ENCODE peak calls at places on chromosomes 16 and 17, in five cellular contexts. One of them, this sample, is unnamed.

GRCh38 chr17:45768000-45768399 is 16.1 kb upstream of the CRHR1 start:
- DNase-seq in hepatocyte: no peak
- DNase-seq in H9: peak; percentile 83
- DNase-seq in lower lobe of right lung: no peak
- DNase-seq in fibroblast of lung: no peak
- DNase-seq in this sample: no peak

GRCh38 chr16:13856398-13856797 is 63.6 kb upstream of the ERCC4 start:
- DNase-seq in H9: no peak
- DNase-seq in lower lobe of right lung: no peak
- DNase-seq in hepatocyte: no peak
- DNase-seq in fibroblast of lung: no peak
- DNase-seq in this sample: no peak

GRCh38 chr16:89118361-89119061 is 24.9 kb downstream of the ACSF3 start:
- DNase-seq in H9: peak; percentile 52
- DNase-seq in hepatocyte: no peak
- DNase-seq in lower lobe of right lung: peak; percentile 41
- DNase-seq in fibroblast of lung: peak; percentile 21
- DNase-seq in this sample: no peak

GRCh38 chr16:75593825-75594820 is 27.9 kb downstream of the GABARAPL2 start:
- DNase-seq in lower lobe of right lung: no peak
- DNase-seq in hepatocyte: peak; percentile 29
- DNase-seq in fibroblast of lung: peak; percentile 91
- DNase-seq in H9: peak; percentile 79
- DNase-seq in this sample: no peak

GRCh38 chr16:77816293-77816692 is 27.9 kb downstream of the VAT1L start:
- DNase-seq in lower lobe of right lung: no peak
- DNase-seq in fibroblast of lung: peak; percentile 70
- DNase-seq in H9: no peak
- DNase-seq in hepatocyte: no peak
- DNase-seq in this sample: no peak

GRCh38 chr16:89368604-89369249 is 121.6 kb downstream of the ANKRD11 start:
- DNase-seq in fibroblast of lung: peak; percentile 50
- DNase-seq in lower lobe of right lung: no peak
- DNase-seq in H9: no peak
- DNase-seq in hepatocyte: no peak
- DNase-seq in this sample: no peak

GRCh38 chr16:66662445-66663194 is 33.9 kb downstream of the CMTM4 start:
- DNase-seq in fibroblast of lung: peak; percentile 33
- DNase-seq in lower lobe of right lung: no peak
- DNase-seq in hepatocyte: peak; percentile 20
- DNase-seq in H9: no peak
- DNase-seq in this sample: no peak

GRCh38 chr17:48261297-48261880 is 153.8 kb downstream of the SNX11 start:
- DNase-seq in H9: peak; percentile 93
- DNase-seq in lower lobe of right lung: no peak
- DNase-seq in hepatocyte: peak; percentile 23
- DNase-seq in fibroblast of lung: no peak
- DNase-seq in this sample: no peak

GRCh38 chr16:67248401-67249177 is at the start of gene SLC9A5:
- DNase-seq in hepatocyte: peak; percentile 40
- DNase-seq in lower lobe of right lung: peak; percentile 54
- DNase-seq in H9: peak; percentile 61
- DNase-seq in fibroblast of lung: peak; percentile 27
- DNase-seq in this sample: no peak

GRCh38 chr16:4700997-4701743 is 7.8 kb downstream of the NUDT16L1 start:
- DNase-seq in hepatocyte: no peak
- DNase-seq in H9: no peak
- DNase-seq in lower lobe of right lung: no peak
- DNase-seq in fibroblast of lung: no peak
- DNase-seq in this sample: no peak

GRCh38 chr16:3084969-3085670 is 14.0 kb downstream of the ZSCAN10 start:
- DNase-seq in fibroblast of lung: no peak
- DNase-seq in hepatocyte: no peak
- DNase-seq in H9: no peak
- DNase-seq in lower lobe of right lung: no peak
- DNase-seq in this sample: no peak

GRCh38 chr16:21162661-21163151 is 4.2 kb downstream of the LDAF1 start:
- DNase-seq in H9: no peak
- DNase-seq in lower lobe of right lung: no peak
- DNase-seq in hepatocyte: no peak
- DNase-seq in fibroblast of lung: no peak
- DNase-seq in this sample: no peak

GRCh38 chr16:74752258-74752657 is 22.4 kb downstream of the FA2H start:
- DNase-seq in fibroblast of lung: no peak
- DNase-seq in lower lobe of right lung: no peak
- DNase-seq in H9: no peak
- DNase-seq in hepatocyte: no peak
- DNase-seq in this sample: no peak

GRCh38 chr17:40068917-40069750 is 6.4 kb downstream of the THRA start:
- DNase-seq in lower lobe of right lung: peak; percentile 89
- DNase-seq in hepatocyte: peak; percentile 93
- DNase-seq in fibroblast of lung: peak; percentile 81
- DNase-seq in H9: peak; percentile 57
- DNase-seq in this sample: peak; percentile 92

GRCh38 chr16:28258571-28258970 is 33.8 kb upstream of the SBK1 start:
- DNase-seq in fibroblast of lung: peak; percentile 32
- DNase-seq in hepatocyte: peak; percentile 43
- DNase-seq in lower lobe of right lung: no peak
- DNase-seq in H9: no peak
- DNase-seq in this sample: no peak

GRCh38 chr16:27698266-27698665 is 148.3 kb downstream of the KATNIP start:
- DNase-seq in H9: peak; percentile 91
- DNase-seq in hepatocyte: no peak
- DNase-seq in lower lobe of right lung: no peak
- DNase-seq in fibroblast of lung: no peak
- DNase-seq in this sample: no peak

GRCh38 chr16:66478733-66479511 is 51.8 kb downstream of the BEAN1 start:
- DNase-seq in lower lobe of right lung: peak; percentile 85
- DNase-seq in hepatocyte: peak; percentile 67
- DNase-seq in fibroblast of lung: peak; percentile 39
- DNase-seq in H9: peak; percentile 87
- DNase-seq in this sample: peak; percentile 84

GRCh38 chr16:78133919-78134318 is 34.5 kb downstream of the WWOX start:
- DNase-seq in hepatocyte: no peak
- DNase-seq in lower lobe of right lung: no peak
- DNase-seq in fibroblast of lung: no peak
- DNase-seq in H9: no peak
- DNase-seq in this sample: no peak

GRCh38 chr16:19566362-19566761 is 10.9 kb downstream of the VPS35L start:
- DNase-seq in lower lobe of right lung: no peak
- DNase-seq in fibroblast of lung: no peak
- DNase-seq in hepatocyte: no peak
- DNase-seq in H9: no peak
- DNase-seq in this sample: no peak

GRCh38 chr17:78307887-78308633 is 51.8 kb downstream of the SOCS3 start:
- DNase-seq in H9: peak; percentile 86
- DNase-seq in fibroblast of lung: no peak
- DNase-seq in hepatocyte: peak; percentile 6
- DNase-seq in lower lobe of right lung: no peak
- DNase-seq in this sample: no peak

GRCh38 chr17:78335176-78335575 is 24.7 kb downstream of the SOCS3 start:
- DNase-seq in hepatocyte: no peak
- DNase-seq in fibroblast of lung: no peak
- DNase-seq in H9: no peak
- DNase-seq in lower lobe of right lung: no peak
- DNase-seq in this sample: no peak

GRCh38 chr17:3571043-3571900 is 13.7 kb upstream of the TRPV3 start:
- DNase-seq in H9: no peak
- DNase-seq in lower lobe of right lung: no peak
- DNase-seq in hepatocyte: no peak
- DNase-seq in fibroblast of lung: no peak
- DNase-seq in this sample: no peak

GRCh38 chr16:52512297-52512987 is 34.5 kb downstream of the TOX3 start:
- DNase-seq in hepatocyte: no peak
- DNase-seq in lower lobe of right lung: no peak
- DNase-seq in H9: no peak
- DNase-seq in fibroblast of lung: no peak
- DNase-seq in this sample: no peak

GRCh38 chr17:51015145-51015558 is 105.5 kb downstream of the SPAG9 start:
- DNase-seq in hepatocyte: peak; percentile 21
- DNase-seq in lower lobe of right lung: no peak
- DNase-seq in H9: no peak
- DNase-seq in fibroblast of lung: peak; percentile 25
- DNase-seq in this sample: no peak

GRCh38 chr16:75477680-75478473 is 13.4 kb upstream of the TMEM170A start:
- DNase-seq in lower lobe of right lung: no peak
- DNase-seq in H9: no peak
- DNase-seq in hepatocyte: no peak
- DNase-seq in fibroblast of lung: no peak
- DNase-seq in this sample: no peak

GRCh38 chr17:72702136-72702735 is 390.3 kb downstream of the SLC39A11 start:
- DNase-seq in H9: no peak
- DNase-seq in fibroblast of lung: peak; percentile 85
- DNase-seq in lower lobe of right lung: no peak
- DNase-seq in hepatocyte: no peak
- DNase-seq in this sample: no peak

GRCh38 chr16:31501966-31502348 is 6.2 kb downstream of the RUSF1 start:
- DNase-seq in hepatocyte: no peak
- DNase-seq in H9: no peak
- DNase-seq in fibroblast of lung: no peak
- DNase-seq in lower lobe of right lung: no peak
- DNase-seq in this sample: no peak

DNA sequence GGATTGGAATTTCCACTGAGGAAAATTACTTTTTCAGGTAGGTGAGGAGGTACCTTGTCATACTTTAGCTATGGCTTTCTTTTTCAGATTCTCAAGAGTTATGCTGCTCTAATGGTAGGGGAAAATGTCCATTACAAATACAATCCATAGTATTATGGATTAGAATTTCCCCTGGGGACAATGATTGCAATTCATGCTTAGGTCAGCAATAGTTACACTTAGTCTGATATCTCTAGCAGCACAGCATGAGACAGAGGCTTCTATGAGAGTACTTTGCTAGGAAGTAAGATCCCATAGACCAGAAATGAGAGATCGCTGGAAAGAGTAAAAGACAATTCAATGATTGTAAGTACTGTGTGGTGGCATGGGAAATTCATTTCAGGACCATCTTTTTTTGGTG is 949.5 kb upstream of the CDH8 start:
- DNase-seq in hepatocyte: no peak
- DNase-seq in H9: no peak
- DNase-seq in lower lobe of right lung: no peak
- DNase-seq in fibroblast of lung: no peak
- DNase-seq in this sample: no peak
- TF ChIP-seq CTCF in hepatocyte: no peak
- TF ChIP-seq CTCF in H9: no peak
- TF ChIP-seq CTCF in lower lobe of right lung: no peak
- TF ChIP-seq CTCF in fibroblast of lung: no peak
- TF ChIP-seq CTCF in this sample: no peak

GRCh38 chr17:59296190-59296589 is 35.3 kb upstream of the YPEL2 start:
- DNase-seq in H9: no peak
- DNase-seq in hepatocyte: no peak
- DNase-seq in fibroblast of lung: no peak
- DNase-seq in lower lobe of right lung: no peak
- DNase-seq in this sample: no peak
- H3K27ac ChIP-seq in H9: no peak overlapping the region
- H3K27ac ChIP-seq in hepatocyte: peak overlapping the region; percentile 65
- H3K27ac ChIP-seq in fibroblast of lung: no peak overlapping the region
- H3K27ac ChIP-seq in lower lobe of right lung: peak overlapping the region; percentile 48
- H3K27ac ChIP-seq in this sample: no peak overlapping the region

GRCh38 chr17:44549736-44550135 is 7.5 kb upstream of the FZD2 start:
- DNase-seq in hepatocyte: no peak
- DNase-seq in fibroblast of lung: no peak
- DNase-seq in H9: no peak
- DNase-seq in lower lobe of right lung: no peak
- DNase-seq in this sample: no peak

GRCh38 chr17:44548714-44549230 is 8.5 kb upstream of the FZD2 start:
- DNase-seq in lower lobe of right lung: no peak
- DNase-seq in fibroblast of lung: no peak
- DNase-seq in H9: no peak
- DNase-seq in hepatocyte: no peak
- DNase-seq in this sample: no peak

GRCh38 chr17:44556114-44556853 is 1.0 kb upstream of the FZD2 start:
- DNase-seq in H9: peak; percentile 94
- DNase-seq in hepatocyte: peak; percentile 68
- DNase-seq in fibroblast of lung: peak; percentile 72
- DNase-seq in lower lobe of right lung: no peak
- DNase-seq in this sample: no peak

GRCh38 chr17:44555056-44555455 is 2.2 kb upstream of the FZD2 start:
- DNase-seq in lower lobe of right lung: no peak
- DNase-seq in H9: no peak
- DNase-seq in fibroblast of lung: no peak
- DNase-seq in hepatocyte: no peak
- DNase-seq in this sample: no peak

GRCh38 chr17:44552361-44552760 is 4.9 kb upstream of the FZD2 start:
- DNase-seq in hepatocyte: peak; percentile 64
- DNase-seq in lower lobe of right lung: peak; percentile 57
- DNase-seq in fibroblast of lung: no peak
- DNase-seq in H9: no peak
- DNase-seq in this sample: no peak
- TF ChIP-seq CTCF in hepatocyte: no peak
- TF ChIP-seq CTCF in lower lobe of right lung: no peak
- TF ChIP-seq CTCF in fibroblast of lung: no peak
- TF ChIP-seq CTCF in H9: no peak
- TF ChIP-seq CTCF in this sample: no peak

GRCh38 chr16:81536648-81537047 is 92.0 kb downstream of the CMIP start:
- DNase-seq in hepatocyte: no peak
- DNase-seq in H9: no peak
- DNase-seq in fibroblast of lung: no peak
- DNase-seq in lower lobe of right lung: peak; percentile 20
- DNase-seq in this sample: no peak

GRCh38 chr16:81532491-81533174 is 88.0 kb downstream of the CMIP start:
- DNase-seq in H9: no peak
- DNase-seq in hepatocyte: no peak
- DNase-seq in lower lobe of right lung: peak; percentile 39
- DNase-seq in fibroblast of lung: no peak
- DNase-seq in this sample: no peak

GRCh38 chr16:81533175-81533507 is 88.5 kb downstream of the CMIP start:
- DNase-seq in lower lobe of right lung: no peak
- DNase-seq in fibroblast of lung: no peak
- DNase-seq in hepatocyte: no peak
- DNase-seq in H9: no peak
- DNase-seq in this sample: no peak

GRCh38 chr16:81537721-81538561 is 93.3 kb downstream of the CMIP start:
- DNase-seq in H9: no peak
- DNase-seq in lower lobe of right lung: peak; percentile 45
- DNase-seq in hepatocyte: no peak
- DNase-seq in fibroblast of lung: peak; percentile 44
- DNase-seq in this sample: no peak

DNA sequence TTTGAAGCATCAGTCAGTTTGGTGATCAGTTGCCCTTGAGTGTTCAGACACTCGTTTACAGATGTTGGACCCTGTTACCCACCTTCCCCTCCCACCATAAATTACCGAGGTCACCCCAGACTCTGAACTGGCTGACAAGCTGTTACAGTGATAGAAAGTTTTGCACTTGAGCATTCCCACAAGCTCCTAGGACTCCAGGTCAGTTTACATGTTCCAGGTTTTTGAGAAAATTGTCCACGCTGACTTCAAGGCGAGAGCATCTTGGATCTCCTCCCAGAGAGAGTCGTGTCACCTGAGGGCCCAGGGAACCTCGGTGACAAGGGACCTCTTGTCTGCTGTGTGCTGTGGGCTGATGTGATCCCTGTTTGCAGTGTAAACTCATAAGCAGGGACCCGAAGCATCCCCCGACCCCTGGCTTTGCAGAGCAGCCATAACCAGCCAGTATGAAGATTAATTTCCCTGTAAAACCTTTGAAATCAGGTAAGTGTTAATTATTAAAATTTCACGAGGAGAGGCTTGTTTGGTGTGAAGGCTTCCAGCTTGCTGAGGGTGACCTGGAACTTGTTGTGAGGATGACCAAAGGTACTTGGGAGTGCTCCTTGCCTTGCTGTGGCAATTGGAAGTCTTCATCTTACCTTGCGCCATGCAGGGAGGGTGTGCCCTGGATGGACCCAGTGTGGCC is 91.2 kb downstream of the CMIP start:
- DNase-seq in hepatocyte: no peak
- DNase-seq in fibroblast of lung: no peak
- DNase-seq in H9: no peak
- DNase-seq in lower lobe of right lung: peak; percentile 10
- DNase-seq in this sample: no peak
- H3K27ac ChIP-seq in hepatocyte: no peak overlapping the region
- H3K27ac ChIP-seq in fibroblast of lung: no peak overlapping the region
- H3K27ac ChIP-seq in H9: no peak overlapping the region
- H3K27ac ChIP-seq in lower lobe of right lung: no peak overlapping the region
- H3K27ac ChIP-seq in this sample: no peak overlapping the region

This sample was measured in ascending aorta.